ENCODE peak calls at places on chromosomes 2 and 18, in six cellular contexts. One of them, this sample, is unnamed.
A peak's percentile ranks its signal among the peaks of the same experiment; 100 is the strongest.

GRCh38 chr2:124921221-124921620 is 896.1 kb downstream of the CNTNAP5 start:
- DNase-seq in NCI-H510A treated with DMSO at 0.1 percent for 48 hours: no peak
- DNase-seq in activated CD4-positive, alpha-beta memory T cell treated with anti-CD3 and anti-CD28 coated beads, Interleukin-2, amount 10 ng/mL, durations not matched to agents 7 days and 5 days: no peak
- DNase-seq in activated CD4-positive, alpha-beta T cell treated with anti-CD3 and anti-CD28 coated beads, Interleukin-2, amount 50 U/mL, for 48 hours: no peak
- DNase-seq in neural progenitor cell: no peak
- DNase-seq in GM06990: no peak
- DNase-seq in this sample: no peak

GRCh38 chr2:8622199-8622911 is 59.5 kb upstream of the ID2 start:
- DNase-seq in NCI-H510A treated with DMSO at 0.1 percent for 48 hours: no peak
- DNase-seq in activated CD4-positive, alpha-beta memory T cell treated with anti-CD3 and anti-CD28 coated beads, Interleukin-2, amount 10 ng/mL, durations not matched to agents 7 days and 5 days: no peak
- DNase-seq in activated CD4-positive, alpha-beta T cell treated with anti-CD3 and anti-CD28 coated beads, Interleukin-2, amount 50 U/mL, for 48 hours: no peak
- DNase-seq in neural progenitor cell: no peak
- DNase-seq in GM06990: no peak
- DNase-seq in this sample: no peak

GRCh38 chr2:98311771-98312545 is 34.3 kb upstream of the CNGA3 start:
- DNase-seq in NCI-H510A treated with DMSO at 0.1 percent for 48 hours: no peak
- DNase-seq in activated CD4-positive, alpha-beta memory T cell treated with anti-CD3 and anti-CD28 coated beads, Interleukin-2, amount 10 ng/mL, durations not matched to agents 7 days and 5 days: no peak
- DNase-seq in activated CD4-positive, alpha-beta T cell treated with anti-CD3 and anti-CD28 coated beads, Interleukin-2, amount 50 U/mL, for 48 hours: no peak
- DNase-seq in neural progenitor cell: no peak
- DNase-seq in GM06990: no peak
- DNase-seq in this sample: no peak

GRCh38 chr2:79994915-79995419 is 309.6 kb downstream of the LRRTM1 start:
- DNase-seq in NCI-H510A treated with DMSO at 0.1 percent for 48 hours: no peak
- DNase-seq in activated CD4-positive, alpha-beta memory T cell treated with anti-CD3 and anti-CD28 coated beads, Interleukin-2, amount 10 ng/mL, durations not matched to agents 7 days and 5 days: no peak
- DNase-seq in activated CD4-positive, alpha-beta T cell treated with anti-CD3 and anti-CD28 coated beads, Interleukin-2, amount 50 U/mL, for 48 hours: no peak
- DNase-seq in neural progenitor cell: no peak
- DNase-seq in GM06990: no peak
- DNase-seq in this sample: no peak

GRCh38 chr18:13247506-13247905 is 28.9 kb downstream of the LDLRAD4 start:
- DNase-seq in NCI-H510A treated with DMSO at 0.1 percent for 48 hours: no peak
- DNase-seq in activated CD4-positive, alpha-beta memory T cell treated with anti-CD3 and anti-CD28 coated beads, Interleukin-2, amount 10 ng/mL, durations not matched to agents 7 days and 5 days: no peak
- DNase-seq in activated CD4-positive, alpha-beta T cell treated with anti-CD3 and anti-CD28 coated beads, Interleukin-2, amount 50 U/mL, for 48 hours: no peak
- DNase-seq in neural progenitor cell: no peak
- DNase-seq in GM06990: no peak
- DNase-seq in this sample: no peak

GRCh38 chr2:204365778-204366177 is 179.5 kb upstream of the PARD3B start:
- DNase-seq in NCI-H510A treated with DMSO at 0.1 percent for 48 hours: no peak
- DNase-seq in activated CD4-positive, alpha-beta memory T cell treated with anti-CD3 and anti-CD28 coated beads, Interleukin-2, amount 10 ng/mL, durations not matched to agents 7 days and 5 days: no peak
- DNase-seq in activated CD4-positive, alpha-beta T cell treated with anti-CD3 and anti-CD28 coated beads, Interleukin-2, amount 50 U/mL, for 48 hours: no peak
- DNase-seq in neural progenitor cell: no peak
- DNase-seq in GM06990: no peak
- DNase-seq in this sample: no peak

GRCh38 chr2:165778653-165779451 is 15.2 kb downstream of the GALNT3 start:
- DNase-seq in NCI-H510A treated with DMSO at 0.1 percent for 48 hours: no peak
- DNase-seq in activated CD4-positive, alpha-beta memory T cell treated with anti-CD3 and anti-CD28 coated beads, Interleukin-2, amount 10 ng/mL, durations not matched to agents 7 days and 5 days: no peak
- DNase-seq in activated CD4-positive, alpha-beta T cell treated with anti-CD3 and anti-CD28 coated beads, Interleukin-2, amount 50 U/mL, for 48 hours: no peak
- DNase-seq in neural progenitor cell: peak; percentile 28
- DNase-seq in GM06990: no peak
- DNase-seq in this sample: no peak

GRCh38 chr2:41782306-41783158 is 265.3 kb upstream of the PKDCC start:
- DNase-seq in NCI-H510A treated with DMSO at 0.1 percent for 48 hours: peak; percentile 30
- DNase-seq in activated CD4-positive, alpha-beta memory T cell treated with anti-CD3 and anti-CD28 coated beads, Interleukin-2, amount 10 ng/mL, durations not matched to agents 7 days and 5 days: peak; percentile 30
- DNase-seq in activated CD4-positive, alpha-beta T cell treated with anti-CD3 and anti-CD28 coated beads, Interleukin-2, amount 50 U/mL, for 48 hours: peak; percentile 26
- DNase-seq in neural progenitor cell: peak; percentile 42
- DNase-seq in GM06990: no peak
- DNase-seq in this sample: no peak

GRCh38 chr2:127255146-127255545 is 35.0 kb upstream of the CYP27C1 start:
- DNase-seq in NCI-H510A treated with DMSO at 0.1 percent for 48 hours: no peak
- DNase-seq in activated CD4-positive, alpha-beta memory T cell treated with anti-CD3 and anti-CD28 coated beads, Interleukin-2, amount 10 ng/mL, durations not matched to agents 7 days and 5 days: no peak
- DNase-seq in activated CD4-positive, alpha-beta T cell treated with anti-CD3 and anti-CD28 coated beads, Interleukin-2, amount 50 U/mL, for 48 hours: no peak
- DNase-seq in neural progenitor cell: no peak
- DNase-seq in GM06990: no peak
- DNase-seq in this sample: no peak

GRCh38 chr18:26071020-26071419 is 19.4 kb downstream of the SS18 start:
- DNase-seq in NCI-H510A treated with DMSO at 0.1 percent for 48 hours: no peak
- DNase-seq in activated CD4-positive, alpha-beta memory T cell treated with anti-CD3 and anti-CD28 coated beads, Interleukin-2, amount 10 ng/mL, durations not matched to agents 7 days and 5 days: no peak
- DNase-seq in activated CD4-positive, alpha-beta T cell treated with anti-CD3 and anti-CD28 coated beads, Interleukin-2, amount 50 U/mL, for 48 hours: no peak
- DNase-seq in neural progenitor cell: no peak
- DNase-seq in GM06990: no peak
- DNase-seq in this sample: no peak

GRCh38 chr2:61016392-61017002 is 1.0 kb upstream of the PEX13 start:
- DNase-seq in NCI-H510A treated with DMSO at 0.1 percent for 48 hours: peak; percentile 34
- DNase-seq in activated CD4-positive, alpha-beta memory T cell treated with anti-CD3 and anti-CD28 coated beads, Interleukin-2, amount 10 ng/mL, durations not matched to agents 7 days and 5 days: no peak
- DNase-seq in activated CD4-positive, alpha-beta T cell treated with anti-CD3 and anti-CD28 coated beads, Interleukin-2, amount 50 U/mL, for 48 hours: peak; percentile 68
- DNase-seq in neural progenitor cell: peak; percentile 12
- DNase-seq in GM06990: no peak
- DNase-seq in this sample: no peak

This sample was measured in left cardiac atrium.